ENCODE peak calls at places on chromosomes 1 and 21, in ten cellular contexts. L is GM12878, E is transverse colon, J is tibial nerve, S is ovary, D is stomach, C is A549, R is H1, F is K562, G is suprapubic skin. X is an unnamed sample.

GRCh38 chr1:12189328-12189682 is 22.5 kb downstream of the TNFRSF1B start:
- DNase-seq in D (no peak), G (no peak), E (no peak), C (no peak), L (no peak), J (no peak), R (no peak), S (no peak), F (no peak), X (no peak)

GRCh38 chr21:35189077-35189863 is 140.2 kb upstream of the RUNX1 start:
- DNase-seq in S (no peak), J (no peak), G (no peak), D (no peak), R (no peak), C (no peak), E (no peak), F (no peak), L (peak; percentile 68), X (no peak)

GRCh38 chr1:12080156-12080555 is 17.1 kb downstream of the TNFRSF8 start:
- DNase-seq in J (no peak), E (no peak), R (no peak), F (no peak), D (no peak), G (no peak), C (no peak), S (no peak), L (no peak), X (no peak)

GRCh38 chr21:46185717-46186116 is 1.5 kb upstream of the SPATC1L start:
- DNase-seq in F (peak; percentile 7), D (no peak), R (no peak), L (no peak), C (no peak), S (peak; percentile 21), G (no peak), E (no peak), J (no peak), X (no peak)

GRCh38 chr1:175591083-175591743 is 152.2 kb downstream of the TNR start:
- DNase-seq in F (no peak), D (no peak), E (no peak), L (no peak), C (no peak), G (no peak), R (no peak), S (no peak), J (no peak), X (no peak)

GRCh38 chr1:16727190-16728111 is 12.9 kb upstream of the RNU1-4 start:
- DNase-seq in D (peak; percentile 34), S (peak; percentile 51), F (peak; percentile 37), G (peak; percentile 80), R (peak; percentile 39), E (peak; percentile 14), J (peak; percentile 18), L (peak; percentile 42), C (peak; percentile 53), X (peak; percentile 83)

GRCh38 chr1:92916899-92917298 is 44.4 kb downstream of the DIPK1A start:
- DNase-seq in S (no peak), R (no peak), C (no peak), F (no peak), G (no peak), E (no peak), L (no peak), J (no peak), D (no peak), X (no peak)

GRCh38 chr21:33019885-33020557 is 5.7 kb upstream of the OLIG2 start:
- DNase-seq in C (no peak), F (peak; percentile 36), L (no peak), J (no peak), D (no peak), E (no peak), S (no peak), R (no peak), G (no peak), X (no peak)

GRCh38 chr1:218591966-218592365 is 246.8 kb downstream of the TGFB2 start:
- DNase-seq in D (no peak), E (no peak), C (no peak), G (no peak), S (no peak), J (no peak), L (no peak), R (no peak), F (no peak), X (no peak)

GRCh38 chr21:31728952-31729351 is 3.0 kb downstream of the SCAF4 start:
- DNase-seq in G (no peak), S (no peak), E (no peak), C (no peak), F (no peak), L (no peak), D (no peak), J (no peak), R (no peak), X (no peak)
- H3K4me3 ChIP-seq in G (no peak overlapping the region), S (no peak overlapping the region), E (no peak overlapping the region), C (no peak overlapping the region), F (peak overlapping the region; percentile 93), L (peak overlapping the region; percentile 94), D (no peak overlapping the region), J (no peak overlapping the region), R (peak overlapping the region; percentile 99), X (no peak overlapping the region)

GRCh38 chr1:55868026-55868425 is 652.9 kb upstream of the USP24 start:
- DNase-seq in J (no peak), S (no peak), G (no peak), C (no peak), R (no peak), L (no peak), E (no peak), F (no peak), D (no peak), X (no peak)

GRCh38 chr1:55870076-55870475 is 654.9 kb upstream of the USP24 start:
- DNase-seq in S (no peak), L (no peak), E (no peak), G (no peak), C (no peak), D (no peak), R (no peak), F (no peak), J (no peak), X (no peak)

GRCh38 chr1:55867444-55867843 is 652.3 kb upstream of the USP24 start:
- DNase-seq in J (no peak), E (no peak), D (no peak), G (no peak), L (no peak), R (no peak), C (no peak), F (no peak), S (no peak), X (no peak)

GRCh38 chr1:55869050-55869449 is 653.9 kb upstream of the USP24 start:
- DNase-seq in J (no peak), F (no peak), G (no peak), C (no peak), E (no peak), L (no peak), D (no peak), S (no peak), R (no peak), X (no peak)
- TF ChIP-seq EP300 in J (no peak), F (no peak), G (no peak), C (no peak), E (no peak), L (no peak), D (no peak), S (no peak), R (no peak), X (no peak)

GRCh38 chr1:235050911-235051360 is 77.7 kb downstream of the TOMM20 start:
- DNase-seq in G (no peak), R (no peak), L (no peak), C (no peak), F (peak; percentile 65), D (no peak), J (no peak), E (no peak), S (peak; percentile 33), X (no peak)

GRCh38 chr1:235049217-235049616 is 79.4 kb downstream of the TOMM20 start:
- DNase-seq in D (no peak), L (no peak), F (no peak), E (no peak), C (no peak), G (no peak), S (peak; percentile 42), J (no peak), R (no peak), X (no peak)

GRCh38 chr1:235045921-235046601 is 82.6 kb downstream of the TOMM20 start:
- DNase-seq in R (no peak), D (no peak), C (no peak), F (no peak), G (no peak), J (no peak), S (no peak), E (no peak), L (no peak), X (no peak)

GRCh38 chr1:235045034-235045690 is 83.5 kb downstream of the TOMM20 start:
- DNase-seq in D (no peak), L (no peak), F (no peak), G (no peak), J (no peak), E (no peak), R (no peak), S (no peak), C (no peak), X (no peak)

DNA sequence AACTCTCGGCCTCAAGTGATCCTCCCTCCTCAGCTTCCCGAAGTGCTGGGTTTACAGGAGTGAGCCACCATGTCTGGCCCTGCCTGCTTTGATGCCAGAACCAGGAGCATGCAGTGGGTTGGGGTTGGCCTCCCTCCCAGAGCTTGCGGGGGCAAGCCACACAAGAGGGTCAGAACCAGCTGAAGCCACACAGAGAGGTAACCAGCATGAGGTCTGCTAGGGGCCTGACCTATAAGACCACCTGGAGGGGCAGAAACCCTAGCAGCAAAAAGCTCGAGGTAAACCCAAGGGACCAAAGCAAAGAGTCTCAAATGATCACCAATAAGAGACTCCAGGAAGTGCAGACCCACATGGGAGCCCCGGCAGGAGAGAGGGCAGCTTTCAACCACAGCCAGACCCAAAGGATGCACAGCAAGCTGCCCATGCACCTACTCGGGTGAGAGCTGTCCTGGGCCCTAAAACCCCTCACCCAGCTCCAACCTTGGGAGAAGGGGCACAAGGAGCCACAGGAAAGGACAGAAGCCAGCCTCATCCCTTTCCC is 81.2 kb downstream of the TOMM20 start:
- DNase-seq in G (no peak), D (no peak), R (no peak), L (no peak), E (no peak), J (no peak), C (no peak), S (peak; percentile 54), F (no peak), X (peak; percentile 72)
- H3K4me3 ChIP-seq in G (no peak overlapping the region), D (no peak overlapping the region), R (no peak overlapping the region), L (no peak overlapping the region), E (no peak overlapping the region), J (no peak overlapping the region), C (no peak overlapping the region), S (no peak overlapping the region), F (no peak overlapping the region), X (no peak overlapping the region)

DNA sequence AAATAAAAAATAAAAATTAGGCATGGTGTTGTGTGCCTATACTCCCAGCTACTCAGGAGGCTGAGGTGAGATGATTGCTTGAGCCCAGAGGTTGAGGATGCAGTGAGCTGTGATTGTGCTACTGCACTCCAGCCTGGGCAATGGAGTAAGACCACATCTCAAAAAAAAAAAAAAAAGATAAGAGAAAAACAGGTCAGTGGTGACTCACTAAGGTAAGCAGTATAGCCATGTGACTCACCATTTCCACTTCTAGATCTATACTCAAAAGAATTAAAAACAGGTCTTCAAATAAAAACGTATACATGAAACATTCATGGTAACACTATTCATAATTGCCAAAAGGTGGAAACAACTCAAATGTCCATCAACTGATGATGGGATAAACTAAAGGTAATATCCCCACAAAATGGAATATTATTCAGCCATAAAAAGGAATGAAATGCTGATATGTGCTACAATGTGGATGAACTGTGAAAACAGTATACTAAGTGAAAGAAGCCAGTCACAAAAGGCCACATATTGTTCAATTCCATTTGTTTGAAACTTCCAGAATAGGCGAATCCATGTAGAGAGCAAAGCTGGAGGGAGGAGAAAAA is 75.1 kb downstream of the ZNF281 start:
- DNase-seq in J (no peak), F (no peak), G (no peak), E (no peak), C (no peak), L (no peak), R (no peak), D (no peak), S (no peak), X (no peak)
- TF ChIP-seq EP300 in J (no peak), F (no peak), G (no peak), E (no peak), C (no peak), L (no peak), R (no peak), D (no peak), S (no peak), X (no peak)

X was measured in sigmoid colon.